ENCODE peak calls at places on chromosomes 2 and 18, in ten cellular contexts. O, T, Q, L, V, P, S, D, C and W are unnamed samples.

GRCh38 chr2:222713007-222713406 is 41.5 kb downstream of the MOGAT1 start:
- DNase-seq in T (no peak), Q (no peak), L (no peak), P (no peak), S (no peak), D (no peak), V (no peak), O (no peak), C (no peak), W (no peak)

GRCh38 chr2:38750793-38751042 is 443 bp downstream of the SRSF7 start:
- DNase-seq in C (peak), S (no peak), L (no peak), T (peak), D (peak), O (no peak), P (peak), Q (peak), V (peak), W (peak)

GRCh38 chr2:18883626-18884456 is 294.5 kb upstream of the NT5C1B start:
- DNase-seq in C (no peak), V (no peak), O (peak), Q (peak), D (no peak), S (peak), T (no peak), P (peak), L (no peak), W (no peak)

GRCh38 chr18:45571714-45572113 is 43.6 kb upstream of the SLC14A2 start:
- DNase-seq in S (no peak), P (no peak), D (no peak), O (no peak), V (no peak), C (no peak), L (no peak), Q (no peak), T (no peak), W (no peak)

GRCh38 chr18:11541179-11541578 is 68.2 kb upstream of the SLC35G4 start:
- DNase-seq in Q (no peak), D (no peak), C (no peak), O (no peak), S (peak), P (no peak), V (no peak), T (no peak), L (no peak), W (no peak)

GRCh38 chr18:45169610-45170009 is 445.7 kb upstream of the SLC14A2 start:
- DNase-seq in S (peak), O (no peak), V (no peak), Q (peak), D (no peak), L (no peak), C (no peak), P (peak), T (no peak), W (no peak)

GRCh38 chr2:240988571-240989271 is 9.7 kb upstream of the SNED1 start:
- DNase-seq in S (no peak), P (no peak), O (no peak), C (no peak), Q (no peak), V (no peak), L (peak), D (peak), T (no peak), W (no peak)

GRCh38 chr2:53463771-53464726 is 303.6 kb upstream of the CHAC2 start:
- DNase-seq in T (no peak), D (no peak), L (no peak), C (no peak), S (no peak), V (no peak), Q (no peak), O (no peak), P (no peak), W (no peak)

GRCh38 chr18:48749768-48750167 is 201.0 kb downstream of the SMAD7 start:
- DNase-seq in O (no peak), Q (no peak), D (no peak), L (no peak), T (no peak), C (no peak), P (no peak), S (peak), V (no peak), W (no peak)

GRCh38 chr2:3741372-3741771 is 38.0 kb downstream of the DCDC2C start:
- DNase-seq in L (no peak), O (no peak), T (no peak), Q (no peak), S (no peak), C (no peak), D (no peak), P (no peak), V (no peak), W (no peak)

GRCh38 chr18:31233550-31234306 is 71.1 kb upstream of the DSC1 start:
- DNase-seq in S (no peak), P (no peak), L (peak), V (peak), D (no peak), Q (no peak), T (no peak), C (no peak), O (peak), W (no peak)

GRCh38 chr2:195596840-195597239 is 60.2 kb upstream of the SLC39A10 start:
- DNase-seq in C (no peak), L (no peak), P (no peak), V (no peak), Q (no peak), S (no peak), D (no peak), T (no peak), O (no peak), W (no peak)

GRCh38 chr18:49899647-49900330 is 86.5 kb upstream of the ACAA2 start:
- DNase-seq in C (no peak), V (peak), P (no peak), D (no peak), Q (peak), L (no peak), S (no peak), T (no peak), O (peak), W (no peak)

GRCh38 chr2:85974395-85974794 is 85.6 kb upstream of the ST3GAL5 start:
- DNase-seq in O (no peak), S (no peak), L (no peak), C (no peak), P (no peak), T (no peak), D (no peak), Q (no peak), V (no peak), W (no peak)

GRCh38 chr18:48517048-48517447 is 21.8 kb upstream of the CTIF start:
- DNase-seq in V (no peak), S (no peak), Q (no peak), P (no peak), D (no peak), T (no peak), O (no peak), C (no peak), L (no peak), W (no peak)

GRCh38 chr2:10432315-10433181 is 15.6 kb downstream of the ODC1 start:
- DNase-seq in L (no peak), S (no peak), V (peak), T (peak), P (no peak), D (no peak), O (no peak), C (no peak), Q (peak), W (no peak)

GRCh38 chr2:26605195-26605968 is 35.8 kb downstream of the CIB4 start:
- DNase-seq in P (peak), T (peak), C (no peak), O (peak), S (peak), V (peak), L (no peak), Q (peak), D (no peak), W (no peak)

GRCh38 chr2:28449489-28450395 is 46.1 kb upstream of the PLB1 start:
- DNase-seq in D (no peak), O (no peak), V (no peak), P (no peak), Q (peak), C (no peak), L (no peak), T (no peak), S (peak), W (peak)

GRCh38 chr2:74575320-74575719 is 20.8 kb downstream of the DOK1 start:
- DNase-seq in S (no peak), L (no peak), C (no peak), P (no peak), D (no peak), O (no peak), Q (no peak), T (no peak), V (no peak), W (no peak)

GRCh38 chr2:237156131-237156856 is 70.6 kb downstream of the COPS8 start:
- DNase-seq in O (no peak), T (peak), D (no peak), C (no peak), V (no peak), S (peak), Q (peak), P (no peak), L (no peak), W (no peak)

GRCh38 chr2:65435625-65436168 is 3.3 kb upstream of the SPRED2 start:
- DNase-seq in C (peak), T (peak), L (peak), V (peak), S (peak), P (peak), D (peak), Q (peak), O (peak), W (peak)

GRCh38 chr2:105330681-105331375 is 1.3 kb upstream of the TGFBRAP1 start:
- DNase-seq in S (no peak), T (no peak), P (no peak), Q (peak), L (no peak), O (no peak), V (peak), C (no peak), D (no peak), W (no peak)

GRCh38 chr2:168732506-168732905 is 69.9 kb upstream of the NOSTRIN start:
- DNase-seq in V (no peak), D (no peak), P (no peak), O (no peak), C (no peak), T (no peak), Q (no peak), L (no peak), S (no peak), W (no peak)

GRCh38 chr2:31365348-31365747 is 49.2 kb downstream of the XDH start:
- DNase-seq in L (no peak), C (no peak), Q (no peak), V (no peak), D (no peak), T (no peak), S (no peak), P (no peak), O (no peak), W (no peak)

GRCh38 chr2:172639823-172640222 is 83.9 kb downstream of the PDK1 start:
- DNase-seq in Q (peak), L (no peak), C (no peak), P (peak), V (no peak), D (no peak), S (peak), O (no peak), T (peak), W (no peak)

GRCh38 chr18:46407471-46408166 is 249.4 kb downstream of the LOXHD1 start:
- DNase-seq in S (peak), C (no peak), Q (no peak), T (no peak), V (no peak), L (no peak), O (no peak), P (no peak), D (no peak), W (no peak)

GRCh38 chr2:176325732-176326131 is 56.5 kb downstream of the MTX2 start:
- DNase-seq in P (no peak), O (no peak), D (no peak), Q (no peak), L (no peak), V (no peak), T (no peak), C (no peak), S (no peak), W (no peak)

GRCh38 chr2:161412346-161412745 is 3.8 kb upstream of the TBR1 start:
- DNase-seq in Q (no peak), L (no peak), P (no peak), C (no peak), V (no peak), S (peak), T (no peak), D (no peak), O (no peak), W (no peak)

GRCh38 chr2:108492364-108492763 is 41.9 kb upstream of the LIMS1 start:
- DNase-seq in P (peak), L (no peak), V (no peak), T (peak), C (no peak), Q (peak), O (peak), S (peak), D (no peak), W (no peak)

GRCh38 chr2:120680136-120680761 is 55.4 kb upstream of the GLI2 start:
- DNase-seq in L (peak), S (peak), O (peak), Q (peak), T (peak), D (peak), V (peak), P (peak), C (peak), W (peak)

GRCh38 chr18:76209597-76209996 is 285.4 kb downstream of the ZNF516 start:
- DNase-seq in L (no peak), V (no peak), Q (peak), C (no peak), O (no peak), S (peak), D (no peak), P (no peak), T (no peak), W (no peak)

GRCh38 chr2:236742936-236743622 is 173.5 kb downstream of the ACKR3 start:
- DNase-seq in O (no peak), P (no peak), D (no peak), S (no peak), C (no peak), Q (no peak), V (no peak), T (no peak), L (no peak), W (no peak)

GRCh38 chr2:34332813-34333212 is 733.7 kb upstream of the FAM98A start:
- DNase-seq in O (no peak), P (no peak), V (no peak), Q (no peak), S (no peak), D (no peak), T (no peak), C (no peak), L (no peak), W (no peak)